ENCODE peak calls at places on chromosomes 7 and 10, in four cellular contexts. Y is left kidney, N is germinal center, G is hepatocyte. K is an unnamed sample.

GRCh38 chr10:80259405-80259871 is 30.0 kb downstream of the MAT1A start:
- DNase-seq in Y (no peak), N (no peak), G (no peak), K (no peak)

GRCh38 chr10:59064116-59064707 is 112.2 kb upstream of the PHYHIPL start:
- DNase-seq in Y (no peak), N (no peak), G (no peak), K (no peak)

GRCh38 chr7:81645435-81645834 is 124.4 kb downstream of the HGF start:
- DNase-seq in Y (no peak), N (no peak), G (no peak), K (no peak)

GRCh38 chr7:32206987-32207386 is 136.8 kb upstream of the PDE1C start:
- DNase-seq in Y (peak; percentile 71), N (no peak), G (peak; percentile 35), K (peak; percentile 48)

GRCh38 chr10:35005868-35006267 is 84.3 kb downstream of the CUL2 start:
- DNase-seq in Y (no peak), N (no peak), G (no peak), K (no peak)

GRCh38 chr10:1413256-1413655 is 324.1 kb downstream of the ADARB2 start:
- DNase-seq in Y (no peak), N (no peak), G (no peak), K (no peak)

GRCh38 chr7:101537205-101537604 is 91.9 kb downstream of the MYL10 start:
- DNase-seq in Y (no peak), N (no peak), G (no peak), K (no peak)

GRCh38 chr10:12656518-12657142 is 307.3 kb downstream of the CAMK1D start:
- DNase-seq in Y (peak; percentile 59), N (peak; percentile 51), G (peak; percentile 45), K (no peak)

GRCh38 chr7:142476077-142476476 is 218.2 kb upstream of the PRSS58 start:
- DNase-seq in Y (no peak), N (no peak), G (no peak), K (no peak)

GRCh38 chr7:12712236-12712635 is 24.8 kb downstream of the ARL4A start:
- DNase-seq in Y (no peak), N (no peak), G (peak; percentile 33), K (no peak)

GRCh38 chr7:388023-388355 is 98.0 kb downstream of the FOXL3 start:
- DNase-seq in Y (no peak), N (no peak), G (no peak), K (no peak)

GRCh38 chr7:636396-636795 is 90.1 kb upstream of the DNAAF5 start:
- DNase-seq in Y (no peak), N (no peak), G (no peak), K (no peak)

GRCh38 chr7:142385528-142386340 is 127.9 kb upstream of the PRSS58 start:
- DNase-seq in Y (peak; percentile 80), N (peak; percentile 24), G (peak; percentile 72), K (peak; percentile 51)

GRCh38 chr10:91220954-91221696 is 662 bp downstream of the PCGF5 start:
- DNase-seq in Y (peak; percentile 69), N (peak; percentile 61), G (no peak), K (peak; percentile 8)

GRCh38 chr7:469591-469961 is 50.1 kb downstream of the PDGFA start:
- DNase-seq in Y (no peak), N (no peak), G (no peak), K (no peak)

GRCh38 chr7:105298004-105298403 is 90.7 kb downstream of the SRPK2 start:
- DNase-seq in Y (no peak), N (no peak), G (no peak), K (no peak)

GRCh38 chr7:186516-187113 is 5.8 kb upstream of the FAM20C start:
- DNase-seq in Y (no peak), N (no peak), G (no peak), K (no peak)

GRCh38 chr10:905503-905902 is 26.0 kb downstream of the LARP4B start:
- DNase-seq in Y (no peak), N (no peak), G (no peak), K (no peak)